ENCODE peak calls at places on chromosomes 16 and 17, in seven cellular contexts. M is NCI-H187 treated with DMSO at 0.1 percent for 48 hours; F is stimulated activated CD4-positive, alpha-beta T cell treated with anti-CD3 and anti-CD28 coated beads, TNF-alpha, amount 100 ng/mL, for 24 hours; B is nephron progenitor cell; U is T-helper 17 cell; C is ELR; I is T-helper 9 cell. L is an unnamed sample.

GRCh38 chr16:69105501-69106361 is at the start of gene HAS3:
- DNase-seq in M (no peak), F (no peak), B (peak), U (no peak), C (peak), I (no peak), L (peak)

GRCh38 chr17:65978881-65979280 is 213.1 kb downstream of the CEP112 start:
- DNase-seq in M (no peak), F (no peak), B (no peak), U (no peak), C (no peak), I (no peak), L (no peak)

GRCh38 chr17:57954421-57955182 is 610 bp downstream of the CUEDC1 start:
- DNase-seq in M (no peak), F (no peak), B (peak), U (no peak), C (peak), I (peak), L (peak)

GRCh38 chr17:63399856-63400255 is 46.2 kb downstream of the CYB561 start:
- DNase-seq in M (no peak), F (no peak), B (no peak), U (no peak), C (no peak), I (no peak), L (no peak)

GRCh38 chr17:50112694-50113093 is 17.3 kb downstream of the SAMD14 start:
- DNase-seq in M (no peak), F (no peak), B (no peak), U (no peak), C (no peak), I (no peak), L (no peak)

GRCh38 chr16:30956601-30957455 is 726 bp upstream of the SETD1A start:
- DNase-seq in M (no peak), F (peak), B (peak), U (peak), C (peak), I (peak), L (peak)

GRCh38 chr16:11315499-11315898 is 29.8 kb upstream of the RMI2 start:
- DNase-seq in M (no peak), F (no peak), B (peak), U (no peak), C (peak), I (no peak), L (peak)

GRCh38 chr17:74757502-74757901 is 9.1 kb downstream of the NHERF1 start:
- DNase-seq in M (no peak), F (no peak), B (no peak), U (no peak), C (no peak), I (no peak), L (no peak)

GRCh38 chr16:14071576-14072271 is 605 bp downstream of the MRTFB start:
- DNase-seq in M (no peak), F (peak), B (no peak), U (no peak), C (peak), I (no peak), L (no peak)

GRCh38 chr16:66551362-66551761 is 1.0 kb upstream of the CKLF start:
- DNase-seq in M (no peak), F (peak), B (peak), U (peak), C (peak), I (peak), L (peak)

GRCh38 chr17:5741810-5742209 is 157.5 kb upstream of the NLRP1 start:
- DNase-seq in M (no peak), F (no peak), B (no peak), U (no peak), C (no peak), I (no peak), L (no peak)

L was measured in iPS-NIHi11.